ENCODE peak calls at places on chromosomes 7 and 10, in four cellular contexts. B, W, F and Y are unnamed samples.

GRCh38 chr10:63675171-63675570 is 154.0 kb downstream of the REEP3 start:
- DNase-seq in B (no peak), W (no peak), F (no peak), Y (no peak)

GRCh38 chr7:64182036-64182790 is 24.8 kb upstream of the ZNF735 start:
- DNase-seq in B (no peak), W (no peak), F (no peak), Y (no peak)

GRCh38 chr10:5953676-5954075 is 23.7 kb downstream of the IL15RA start:
- DNase-seq in B (no peak), W (no peak), F (no peak), Y (no peak)

GRCh38 chr7:90824386-90825307 is 228.5 kb downstream of the CDK14 start:
- DNase-seq in B (no peak), W (no peak), F (no peak), Y (no peak)

GRCh38 chr7:84042110-84042539 is 152.5 kb downstream of the SEMA3A start:
- DNase-seq in B (no peak), W (no peak), F (no peak), Y (no peak)

GRCh38 chr10:117477961-117478670 is 64.4 kb upstream of the EMX2 start:
- DNase-seq in B (peak), W (no peak), F (no peak), Y (no peak)

GRCh38 chr10:93138113-93138870 is 64.6 kb downstream of the CYP26A1 start:
- DNase-seq in B (no peak), W (no peak), F (no peak), Y (no peak)

GRCh38 chr7:150901160-150902035 is 49.1 kb downstream of the AOC1 start:
- DNase-seq in B (peak), W (no peak), F (no peak), Y (no peak)

GRCh38 chr10:103991393-103992128 is 24.6 kb downstream of the SLK start:
- DNase-seq in B (no peak), W (no peak), F (no peak), Y (no peak)

GRCh38 chr10:71598673-71599072 is 120.9 kb downstream of the C10orf105 start:
- DNase-seq in B (no peak), W (no peak), F (no peak), Y (no peak)

GRCh38 chr7:92737706-92738105 is 98.7 kb downstream of the CDK6 start:
- DNase-seq in B (no peak), W (peak), F (no peak), Y (no peak)

GRCh38 chr7:8913687-8914086 is 480.3 kb downstream of the NXPH1 start:
- DNase-seq in B (no peak), W (no peak), F (no peak), Y (no peak)

GRCh38 chr7:17878621-17879020 is 61.7 kb downstream of the SNX13 start:
- DNase-seq in B (no peak), W (no peak), F (no peak), Y (no peak)

GRCh38 chr7:105161366-105161765 is 147.4 kb downstream of the KMT2E start:
- DNase-seq in B (no peak), W (no peak), F (no peak), Y (no peak)

GRCh38 chr10:107011113-107011512 is 153.4 kb downstream of the SORCS1 start:
- DNase-seq in B (no peak), W (no peak), F (no peak), Y (no peak)

GRCh38 chr10:5604236-5604925 is 62.0 kb downstream of the ASB13 start:
- DNase-seq in B (no peak), W (no peak), F (no peak), Y (no peak)

GRCh38 chr7:152761116-152761748 is 1.7 kb downstream of the ACTR3B start:
- DNase-seq in B (peak), W (no peak), F (no peak), Y (no peak)

GRCh38 chr10:58237014-58237830 is 30.5 kb downstream of the IPMK start:
- DNase-seq in B (no peak), W (no peak), F (no peak), Y (no peak)

GRCh38 chr7:100583132-100584045 is 2.5 kb downstream of the LRCH4 start:
- DNase-seq in B (no peak), W (peak), F (peak), Y (no peak)

GRCh38 chr10:16950686-16951681 is 133.8 kb upstream of the RSU1 start:
- DNase-seq in B (peak), W (no peak), F (no peak), Y (no peak)

GRCh38 chr7:26417911-26418413 is 126.3 kb downstream of the SNX10 start:
- DNase-seq in B (peak), W (no peak), F (no peak), Y (no peak)

GRCh38 chr10:88895252-88895651 is 15.2 kb downstream of the STAMBPL1 start:
- DNase-seq in B (no peak), W (no peak), F (no peak), Y (no peak)

GRCh38 chr10:3754727-3755439 is 30.1 kb downstream of the KLF6 start:
- DNase-seq in B (peak), W (no peak), F (no peak), Y (no peak)

GRCh38 chr10:131886181-131886716 is 14.6 kb upstream of the PPP2R2D start:
- DNase-seq in B (no peak), W (no peak), F (no peak), Y (no peak)

GRCh38 chr7:136033413-136034031 is 56.4 kb upstream of the MTPN start:
- DNase-seq in B (peak), W (no peak), F (no peak), Y (no peak)

GRCh38 chr10:61779950-61780659 is 117.4 kb downstream of the CABCOCO1 start:
- DNase-seq in B (peak), W (no peak), F (no peak), Y (no peak)

GRCh38 chr10:89651916-89652573 is 7.0 kb upstream of the PANK1 start:
- DNase-seq in B (no peak), W (no peak), F (no peak), Y (no peak)

GRCh38 chr10:85508159-85508558 is 858.4 kb downstream of the GRID1 start:
- DNase-seq in B (no peak), W (no peak), F (no peak), Y (no peak)

GRCh38 chr10:133303206-133303605 is 5.5 kb downstream of the TUBGCP2 start:
- DNase-seq in B (no peak), W (no peak), F (no peak), Y (no peak)

GRCh38 chr10:104666106-104666505 is 25.0 kb downstream of the SORCS3 start:
- DNase-seq in B (no peak), W (no peak), F (no peak), Y (no peak)

GRCh38 chr10:104441601-104442000 is 88.0 kb downstream of the CFAP58 start:
- DNase-seq in B (no peak), W (no peak), F (no peak), Y (no peak)

DNA sequence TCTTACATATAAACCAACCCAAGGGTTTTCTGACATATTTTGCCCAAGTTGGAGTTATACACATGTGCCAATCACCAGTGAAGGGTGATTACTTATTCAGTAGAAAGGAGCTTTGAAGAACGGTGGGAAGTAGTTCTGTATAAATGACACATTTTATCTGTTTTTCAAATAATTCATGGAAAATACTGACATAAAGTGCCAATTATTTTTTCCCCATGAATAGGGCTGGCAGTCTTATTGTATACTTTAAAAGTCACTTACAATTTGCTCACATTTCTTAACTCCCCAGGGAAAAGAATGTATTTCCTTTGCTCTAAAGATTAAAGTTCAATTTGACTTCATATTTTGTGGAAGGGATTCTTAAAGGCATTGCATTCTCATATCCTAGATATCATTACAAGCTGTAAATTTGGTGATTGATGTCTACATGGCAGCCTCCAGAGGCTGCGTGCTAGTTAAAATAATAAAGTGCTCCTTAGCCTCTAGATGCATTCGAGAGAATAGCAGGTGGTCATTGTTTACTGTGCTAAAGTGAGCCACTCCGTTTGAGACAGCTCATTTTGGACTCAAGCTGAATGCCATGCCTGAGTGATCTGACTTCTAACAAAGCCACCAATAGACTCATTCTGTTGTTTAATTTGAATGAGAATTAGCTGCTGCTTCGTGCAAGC is 148.8 kb upstream of the NRP1 start:
- DNase-seq in B (no peak), W (no peak), F (no peak), Y (no peak)
- TF ChIP-seq SPI1 in B (no peak), W (no peak), F (no peak), Y (no peak)

DNA sequence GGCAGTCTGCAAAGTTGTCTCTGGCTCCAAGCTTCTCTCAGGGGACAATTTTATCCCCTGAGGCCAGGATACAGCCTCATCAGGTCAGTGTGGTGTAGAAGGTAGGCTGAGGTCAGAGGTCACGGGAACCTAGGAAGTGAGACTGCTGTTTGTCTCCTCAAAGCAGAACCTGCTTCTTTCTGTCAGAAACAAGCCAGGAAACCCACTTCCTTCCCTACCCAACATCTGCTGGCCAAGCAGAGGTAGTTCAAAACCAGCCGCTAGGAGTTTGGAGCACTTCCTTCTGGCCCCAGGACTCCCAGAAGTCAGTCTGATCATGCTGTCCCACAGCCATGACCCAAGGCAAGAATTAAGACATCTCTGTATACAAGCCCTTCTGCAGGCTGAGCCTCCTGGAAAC is 12.2 kb downstream of the CLRN3 start:
- DNase-seq in B (no peak), W (no peak), F (peak), Y (no peak)
- TF ChIP-seq SPI1 in B (no peak), W (no peak), F (peak), Y (peak)

DNA sequence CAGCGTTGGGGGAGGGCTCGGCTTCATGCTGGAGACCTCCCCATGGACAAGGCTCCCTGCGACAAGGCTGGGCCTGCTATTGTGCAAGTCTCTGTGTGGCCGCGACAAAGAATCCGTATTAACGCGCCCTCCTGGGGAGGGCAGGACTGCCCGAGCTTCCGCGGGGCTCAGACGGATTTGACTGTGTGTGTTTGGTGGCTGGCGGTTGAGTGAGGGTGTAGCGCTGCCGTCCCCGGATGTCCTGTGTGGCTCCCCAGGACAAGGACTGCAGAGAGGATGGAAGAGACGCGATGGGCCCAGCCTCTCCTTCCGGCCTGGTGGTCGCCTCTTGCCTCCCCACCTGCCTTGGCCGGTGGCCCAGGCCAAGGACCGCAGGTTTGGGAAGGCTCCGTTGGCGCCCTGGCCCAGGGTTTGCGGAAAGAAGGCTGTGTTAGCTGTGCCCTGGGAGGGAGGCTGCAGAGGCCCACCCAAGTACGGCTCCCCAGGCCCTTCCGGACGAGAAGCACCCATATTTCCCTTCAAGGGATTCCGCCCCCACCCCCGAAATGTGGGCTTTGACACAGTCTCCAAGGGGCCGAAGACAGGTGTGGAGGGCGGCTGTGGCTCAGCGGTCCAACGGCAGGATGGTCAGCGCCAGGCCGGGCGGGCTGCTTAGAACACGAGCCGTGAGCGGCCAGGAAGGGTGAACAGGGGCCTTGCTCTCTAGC is 2.3 kb downstream of the UNCX start:
- DNase-seq in B (no peak), W (no peak), F (peak), Y (no peak)
- TF ChIP-seq SPI1 in B (no peak), W (no peak), F (no peak), Y (no peak)

GRCh38 chr10:73413108-73413527 is 740 bp downstream of the ANXA7 start:
- DNase-seq in B (peak), W (peak), F (peak), Y (peak)
- TF ChIP-seq SPI1 in B (no peak), W (no peak), F (no peak), Y (no peak)

GRCh38 chr7:95723583-95724180 is 48.7 kb upstream of the DYNC1I1 start:
- DNase-seq in B (peak), W (peak), F (no peak), Y (no peak)

GRCh38 chr7:95716357-95717122 is 55.8 kb upstream of the DYNC1I1 start:
- DNase-seq in B (no peak), W (no peak), F (no peak), Y (no peak)

GRCh38 chr7:95715274-95715673 is 57.1 kb upstream of the DYNC1I1 start:
- DNase-seq in B (no peak), W (peak), F (no peak), Y (no peak)

DNA sequence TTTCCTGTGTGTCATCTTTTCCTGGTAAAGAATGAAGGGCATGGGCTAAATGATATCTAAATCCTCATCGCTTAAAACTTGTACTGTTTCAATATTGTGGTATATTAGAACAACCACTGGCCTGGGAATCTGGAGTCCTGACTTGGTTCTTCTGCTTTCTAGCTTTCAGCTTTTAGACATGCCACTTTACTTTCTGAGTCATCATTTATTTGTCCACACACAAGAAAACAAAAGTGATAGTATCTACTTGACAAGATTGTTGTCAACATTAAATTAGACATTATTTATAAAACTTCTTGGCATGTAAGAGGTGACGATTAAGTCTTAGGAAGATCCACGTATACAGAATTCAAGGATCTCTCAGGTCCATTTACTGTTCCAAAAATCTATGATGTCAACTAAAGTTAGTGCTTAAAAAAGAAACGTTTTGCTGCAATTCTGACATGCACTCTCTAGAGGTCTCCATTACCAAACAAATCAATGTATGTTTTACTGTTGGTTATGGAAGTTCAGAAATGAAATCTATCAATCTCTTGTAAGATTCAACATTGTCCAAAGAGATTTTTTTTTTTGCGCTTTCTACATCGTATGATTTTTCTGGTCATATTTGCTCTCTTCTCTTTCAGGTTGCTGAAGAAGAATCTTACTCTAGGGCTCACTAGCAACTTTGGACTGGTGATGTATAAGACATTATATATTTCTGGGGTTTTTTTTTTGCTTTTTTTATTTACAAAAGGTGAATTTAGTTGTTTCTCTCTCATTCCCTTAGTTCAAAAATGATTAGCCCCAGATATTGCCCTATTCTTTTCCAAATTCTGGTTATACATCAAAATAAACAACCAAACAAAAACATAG is 53.6 kb upstream of the DYNC1I1 start:
- DNase-seq in B (peak), W (no peak), F (no peak), Y (no peak)
- TF ChIP-seq SPI1 in B (no peak), W (no peak), F (no peak), Y (no peak)

GRCh38 chr10:10613654-10614244 is 403.9 kb upstream of the CELF2 start:
- DNase-seq in B (no peak), W (no peak), F (no peak), Y (no peak)
- TF ChIP-seq SPI1 in B (no peak), W (no peak), F (no peak), Y (no peak)

GRCh38 chr10:43437141-43437860 is 390 bp downstream of the ZNF487 start:
- DNase-seq in B (peak), W (no peak), F (no peak), Y (no peak)

GRCh38 chr10:43444313-43444712 is 7.4 kb downstream of the ZNF487 start:
- DNase-seq in B (no peak), W (no peak), F (no peak), Y (no peak)

GRCh38 chr10:43444897-43445466 is 8.1 kb downstream of the ZNF487 start:
- DNase-seq in B (no peak), W (no peak), F (no peak), Y (no peak)

GRCh38 chr10:43436291-43437140 is at the start of gene ZNF487:
- DNase-seq in B (peak), W (no peak), F (peak), Y (peak)

GRCh38 chr10:43440782-43441134 is 3.8 kb downstream of the ZNF487 start:
- DNase-seq in B (no peak), W (no peak), F (no peak), Y (no peak)
- TF ChIP-seq SPI1 in B (no peak), W (no peak), F (no peak), Y (no peak)

GRCh38 chr10:28774051-28774995 is 97.0 kb downstream of the BAMBI start:
- DNase-seq in B (no peak), W (no peak), F (no peak), Y (no peak)
- TF ChIP-seq SPI1 in B (no peak), W (no peak), F (no peak), Y (no peak)

DNA sequence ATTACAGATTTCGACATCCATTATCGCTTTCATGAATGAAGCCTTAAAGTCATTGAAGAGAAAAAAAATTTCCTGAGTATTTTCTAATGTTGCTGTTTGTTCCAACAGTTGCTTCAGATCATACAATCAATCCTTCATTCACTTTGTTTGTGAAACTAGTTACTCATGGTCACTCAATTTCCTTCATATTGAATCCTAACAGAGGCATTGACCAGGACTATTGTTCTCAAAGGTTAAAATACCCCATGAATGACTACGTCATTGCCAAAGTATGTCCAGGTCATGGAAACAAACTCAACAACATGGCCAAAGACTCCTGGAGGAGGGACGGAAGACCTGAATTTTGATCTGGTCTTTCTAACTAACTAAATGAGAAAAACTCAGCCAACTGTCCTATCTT is 54.0 kb upstream of the ABCB5 start:
- DNase-seq in B (no peak), W (no peak), F (no peak), Y (no peak)
- TF ChIP-seq SPI1 in B (no peak), W (no peak), F (no peak), Y (no peak)

GRCh38 chr10:65350619-65351018 is 1575.2 kb upstream of the LRRTM3 start:
- DNase-seq in B (no peak), W (no peak), F (no peak), Y (no peak)
- TF ChIP-seq SPI1 in B (no peak), W (no peak), F (no peak), Y (no peak)